ENCODE peak calls at places on chromosome 17, in seven cellular contexts. J is endothelial cell, B is foreskin keratinocyte, R is tibial nerve, X is neural crest cell, K is Calu3, T is left ventricle myocardium inferior. L is an unnamed sample.

GRCh38 chr17:82599674-82600661 is 48.3 kb downstream of the WDR45B start:
- DNase-seq in B (no peak), J (no peak), R (no peak), T (no peak), X (no peak), K (no peak), L (no peak)

GRCh38 chr17:76530489-76530814 is 7.1 kb downstream of the CYGB start:
- DNase-seq in K (no peak), T (no peak), X (no peak), B (no peak), R (no peak), J (no peak), L (no peak)

GRCh38 chr17:54524501-54524900 is 376.2 kb upstream of the TOM1L1 start:
- DNase-seq in K (no peak), R (no peak), J (no peak), B (no peak), T (no peak), X (no peak), L (no peak)

GRCh38 chr17:79324219-79324618 is 249.6 kb downstream of the ENGASE start:
- DNase-seq in X (no peak), B (no peak), R (no peak), J (no peak), T (no peak), K (no peak), L (no peak)

GRCh38 chr17:77318021-77318420 is 177.3 kb downstream of the SEC14L1 start:
- DNase-seq in K (no peak), J (no peak), R (no peak), X (no peak), T (no peak), B (no peak), L (no peak)

GRCh38 chr17:17413821-17414220 is 63.0 kb upstream of the MED9 start:
- DNase-seq in K (no peak), X (no peak), R (no peak), T (no peak), B (no peak), J (no peak), L (no peak)

GRCh38 chr17:58325976-58326468 is 2.6 kb downstream of the TSPOAP1 start:
- DNase-seq in T (no peak), X (no peak), R (no peak), J (no peak), B (no peak), K (no peak), L (no peak)

GRCh38 chr17:32197987-32198386 is 55.7 kb downstream of the RHOT1 start:
- DNase-seq in B (no peak), K (no peak), J (no peak), T (no peak), X (no peak), R (no peak), L (no peak)

GRCh38 chr17:48483471-48484131 is 47.2 kb downstream of the HOXB1 start:
- DNase-seq in B (peak), R (no peak), K (peak), J (peak), X (no peak), T (no peak), L (no peak)

GRCh38 chr17:13601776-13602551 is at the start of gene HS3ST3A1:
- DNase-seq in X (peak), T (peak), R (no peak), J (peak), B (no peak), K (peak), L (no peak)

GRCh38 chr17:14854691-14855090 is 410.4 kb downstream of the PMP22 start:
- DNase-seq in R (no peak), J (no peak), K (no peak), X (no peak), B (no peak), T (no peak), L (no peak)

GRCh38 chr17:78172284-78173024 is 4.1 kb downstream of the SYNGR2 start:
- DNase-seq in J (no peak), T (peak), X (no peak), R (no peak), K (peak), B (no peak), L (no peak)

GRCh38 chr17:49151996-49152395 is 19.4 kb downstream of the B4GALNT2 start:
- DNase-seq in X (no peak), B (no peak), K (no peak), R (no peak), T (no peak), J (no peak), L (no peak)

DNA sequence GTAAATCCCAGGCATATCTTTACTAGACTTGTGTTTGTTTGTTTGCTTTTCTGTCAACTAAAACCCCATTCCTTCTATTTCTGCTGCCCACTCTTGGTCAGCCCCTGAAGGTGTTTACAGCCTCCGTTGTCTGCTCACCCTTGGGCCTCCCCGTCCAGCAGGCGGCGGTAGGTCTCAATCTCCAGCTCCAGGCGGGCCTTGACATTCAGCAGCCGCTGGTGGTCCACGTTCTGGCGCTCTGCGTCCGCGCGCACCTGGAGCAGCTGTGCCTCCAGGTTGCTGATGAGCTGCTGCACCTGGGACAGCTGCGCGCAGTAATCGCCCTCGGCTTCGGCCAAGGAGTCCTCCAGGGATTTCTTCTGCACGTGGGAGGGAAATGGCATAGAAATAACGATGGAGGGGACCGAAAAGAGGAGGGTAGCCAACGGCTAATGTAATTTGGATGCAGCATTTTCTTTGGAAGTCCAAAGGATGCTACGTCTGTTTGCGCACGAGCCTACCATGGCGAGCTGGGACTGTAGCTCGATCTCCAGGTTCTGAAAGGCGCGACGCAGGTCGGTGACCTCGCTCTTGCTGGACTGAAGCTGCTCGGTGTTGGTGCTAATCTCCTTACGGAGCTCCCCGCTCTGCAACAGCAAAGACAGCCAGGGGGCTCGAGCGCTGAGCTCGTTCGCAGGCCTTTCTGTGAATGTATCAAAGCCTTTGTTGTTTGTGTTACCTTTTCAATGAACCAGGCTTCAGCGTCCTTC is 3.9 kb downstream of the KRT12 start:
- DNase-seq in T (no peak), X (peak), J (peak), K (no peak), B (no peak), R (no peak), L (no peak)
- TF ChIP-seq CTCF in T (no peak), X (peak), J (peak), K (no peak), B (peak), R (no peak), L (no peak)

DNA sequence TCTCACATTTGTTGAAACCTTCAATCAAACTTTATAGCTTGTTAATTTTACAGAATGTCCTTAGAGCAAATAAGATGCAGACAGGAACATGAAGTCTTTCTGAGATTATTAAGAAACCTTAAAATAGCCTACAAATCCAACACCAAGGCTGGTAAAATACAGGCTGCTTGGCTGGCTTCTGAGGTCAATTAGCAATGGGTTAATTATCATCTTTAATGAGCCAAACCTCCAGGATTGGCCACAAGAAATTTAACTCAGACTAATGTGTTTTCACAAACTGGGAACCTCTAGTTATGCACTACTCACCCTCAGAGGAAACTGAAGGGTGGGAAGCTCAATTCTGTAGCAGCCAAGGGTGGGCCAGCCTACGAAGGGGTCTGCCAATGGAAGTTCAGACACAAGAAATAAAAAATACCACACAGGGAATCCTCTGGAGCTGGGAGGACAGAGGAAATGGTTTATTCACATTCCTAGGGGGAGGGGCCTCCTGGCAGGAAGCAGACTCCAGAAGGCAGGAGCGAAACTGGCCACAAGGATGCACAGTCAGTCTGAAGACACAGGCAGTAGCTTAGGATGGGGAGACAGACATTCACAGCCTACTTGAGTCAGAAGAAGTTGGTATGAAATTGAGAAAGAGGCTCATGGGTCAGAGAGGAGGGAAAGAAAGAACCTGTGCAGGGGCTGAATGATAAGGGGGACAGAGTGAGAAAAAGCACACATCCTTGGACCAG is 36.1 kb downstream of the HIC1 start:
- DNase-seq in X (no peak), R (peak), B (no peak), K (no peak), T (peak), J (peak), L (no peak)
- TF ChIP-seq CTCF in X (no peak), R (peak), B (peak), K (no peak), T (peak), J (no peak), L (no peak)

GRCh38 chr17:28675980-28676379 is 14.0 kb downstream of the SUPT6H start:
- DNase-seq in R (no peak), T (no peak), J (no peak), K (peak), X (no peak), B (no peak), L (no peak)
- TF ChIP-seq CTCF in R (no peak), T (no peak), J (no peak), K (no peak), X (no peak), B (peak), L (peak)

GRCh38 chr17:81386646-81387234 is 8.5 kb upstream of the BAHCC1 start:
- DNase-seq in B (no peak), J (no peak), T (peak), K (no peak), X (peak), R (no peak), L (no peak)
- TF ChIP-seq CTCF in B (no peak), J (no peak), T (peak), K (no peak), X (no peak), R (no peak), L (no peak)

GRCh38 chr17:38867179-38867994 is 2.5 kb upstream of the LASP1 start:
- DNase-seq in X (peak), J (peak), T (peak), R (no peak), B (no peak), K (peak), L (no peak)
- TF ChIP-seq CTCF in X (peak), J (peak), T (peak), R (peak), B (peak), K (peak), L (no peak)

DNA sequence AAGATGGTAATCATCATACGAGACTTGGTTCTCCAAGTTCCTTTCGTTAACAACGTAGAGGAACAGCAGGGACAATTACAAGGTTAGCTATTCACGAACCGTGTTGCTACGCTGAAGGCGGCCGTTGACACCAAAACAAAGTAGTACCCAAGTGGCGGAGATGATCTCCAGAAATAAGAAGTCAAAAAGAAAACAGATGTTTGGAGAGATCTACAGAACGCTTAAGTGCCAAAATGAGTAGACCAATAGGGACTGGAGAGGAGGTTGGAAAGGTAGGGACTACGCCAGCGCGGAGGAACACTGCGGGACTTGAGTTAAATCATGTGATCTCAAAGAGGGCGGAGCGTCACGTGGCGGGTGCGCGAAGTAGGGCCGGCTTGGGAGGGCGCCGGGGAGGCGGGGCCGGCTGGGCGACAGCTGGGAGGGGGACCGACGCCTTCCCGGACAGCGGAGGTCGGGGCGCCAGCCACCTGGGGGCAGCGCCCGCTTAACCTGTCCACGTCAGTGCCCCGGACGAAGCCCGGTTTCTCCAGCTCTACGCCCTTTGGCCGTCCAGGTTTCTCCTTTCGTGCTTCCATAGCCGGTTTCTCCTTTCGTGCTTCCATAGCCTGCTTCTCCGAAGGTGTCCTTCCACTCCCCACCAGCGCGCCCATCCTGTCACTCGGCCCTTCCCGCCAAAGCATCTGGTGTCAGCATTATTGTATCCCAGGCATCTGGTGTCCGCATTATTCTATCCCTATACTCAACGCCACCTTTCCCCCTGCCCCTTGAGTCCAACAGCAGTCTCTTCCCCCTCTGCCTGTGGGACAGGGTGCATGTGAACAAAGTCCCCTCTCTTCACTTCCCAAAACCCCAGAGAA is 698 bp upstream of the GABARAP start:
- DNase-seq in R (peak), B (peak), K (peak), J (peak), T (peak), X (peak), L (peak)
- TF ChIP-seq CTCF in R (no peak), B (peak), K (no peak), J (no peak), T (no peak), X (no peak), L (no peak)

DNA sequence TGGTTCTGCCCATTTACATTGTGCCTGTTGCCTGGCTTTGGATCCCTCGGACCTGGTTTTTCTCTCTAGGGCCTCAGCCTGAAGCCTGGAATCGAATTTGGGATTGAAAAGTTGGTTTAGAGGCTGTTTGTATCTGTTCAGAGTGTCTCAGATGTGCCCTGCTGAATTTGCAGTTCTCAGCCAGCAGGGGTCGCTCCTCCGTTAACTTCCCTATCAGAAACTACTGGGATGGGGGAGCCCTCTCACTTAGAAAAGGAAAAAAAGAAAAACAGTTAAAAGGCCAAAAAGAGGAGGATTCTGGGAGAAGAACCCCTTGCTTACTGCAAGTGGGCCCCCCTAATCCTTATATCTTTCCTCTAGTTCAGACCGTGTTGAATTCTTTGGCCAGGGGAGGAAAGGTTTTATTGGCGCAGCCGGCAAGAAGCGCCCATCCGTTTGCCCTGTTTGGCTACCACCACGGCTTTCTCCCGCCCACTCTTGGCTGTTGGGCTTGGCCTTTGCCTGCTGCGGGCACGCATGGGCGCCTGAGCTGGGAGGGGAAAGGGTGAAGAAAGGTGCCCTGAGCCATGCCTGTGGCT is 8.7 kb downstream of the FZD2 start:
- DNase-seq in B (no peak), X (no peak), R (no peak), T (no peak), K (no peak), J (no peak), L (no peak)
- TF ChIP-seq CTCF in B (peak), X (peak), R (no peak), T (no peak), K (peak), J (peak), L (no peak)

GRCh38 chr17:43011728-43012472 is 5.3 kb downstream of the IFI35 start:
- DNase-seq in R (no peak), B (no peak), K (no peak), X (no peak), T (no peak), J (no peak), L (no peak)

GRCh38 chr17:43003542-43004172 is 2.9 kb upstream of the IFI35 start:
- DNase-seq in B (no peak), J (no peak), R (no peak), K (no peak), X (no peak), T (no peak), L (no peak)

GRCh38 chr17:43010667-43011308 is 4.2 kb downstream of the IFI35 start:
- DNase-seq in B (no peak), J (no peak), R (no peak), X (no peak), K (peak), T (no peak), L (no peak)

GRCh38 chr17:43006639-43007551 is at the start of gene IFI35:
- DNase-seq in T (peak), X (peak), J (peak), R (peak), B (no peak), K (peak), L (peak)
- TF ChIP-seq CTCF in T (peak), X (peak), J (no peak), R (peak), B (peak), K (peak), L (no peak)

DNA sequence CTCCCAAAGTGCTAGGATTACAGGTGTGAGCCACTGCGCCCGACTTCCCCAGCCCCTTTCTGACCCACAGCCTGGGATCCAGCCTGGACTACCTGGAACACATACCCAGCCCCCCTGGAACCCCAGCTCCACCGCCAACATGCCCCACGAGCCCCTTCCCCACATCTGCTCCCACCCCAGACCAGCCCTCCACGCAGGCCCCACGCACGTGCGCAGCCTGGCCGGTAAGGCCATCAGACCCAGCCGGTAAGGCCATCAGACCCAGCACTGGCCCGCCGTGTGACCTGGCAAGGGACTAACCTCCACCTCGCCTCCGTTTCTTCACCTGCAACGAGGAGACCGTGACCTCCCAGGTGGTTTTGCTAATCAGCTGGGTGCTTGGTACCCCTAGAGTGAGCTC is 46.5 kb downstream of the RPH3AL start:
- DNase-seq in J (no peak), X (no peak), T (no peak), R (no peak), B (no peak), K (no peak), L (no peak)
- TF ChIP-seq CTCF in J (no peak), X (no peak), T (no peak), R (no peak), B (no peak), K (no peak), L (no peak)

L was measured in natural killer cell.